ENCODE peak calls at places on chromosomes 12 and 14, in four cellular contexts. C is thoracic aorta, S is Peyer's patch, T is mucosa of descending colon. R is an unnamed sample.

GRCh38 chr14:100609941-100610391 is 22.7 kb upstream of the BEGAIN start:
- DNase-seq in C (no peak), S (peak), T (peak), R (no peak)

GRCh38 chr12:7497661-7498060 is 5.9 kb downstream of the CD163 start:
- DNase-seq in C (no peak), S (no peak), T (no peak), R (no peak)

GRCh38 chr14:38592764-38593442 is 337.0 kb upstream of the CLEC14A start:
- DNase-seq in C (no peak), S (no peak), T (no peak), R (peak)

GRCh38 chr12:47894652-47895051 is 10.1 kb downstream of the VDR start:
- DNase-seq in C (no peak), S (peak), T (peak), R (no peak)

GRCh38 chr14:20855652-20856291 is 35.4 kb upstream of the RNASE3 start:
- DNase-seq in C (no peak), S (no peak), T (peak), R (no peak)

GRCh38 chr12:108722992-108723766 is 8.1 kb downstream of the CORO1C start:
- DNase-seq in C (no peak), S (no peak), T (no peak), R (no peak)

GRCh38 chr12:66776974-66777373 is 98.1 kb upstream of the GRIP1 start:
- DNase-seq in C (no peak), S (no peak), T (no peak), R (no peak)

GRCh38 chr12:85805654-85806053 is 30.6 kb downstream of the RASSF9 start:
- DNase-seq in C (no peak), S (no peak), T (no peak), R (no peak)

GRCh38 chr14:57060276-57060956 is 208.3 kb downstream of the EXOC5 start:
- DNase-seq in C (no peak), S (no peak), T (no peak), R (no peak)

GRCh38 chr12:72236071-72236705 is 36.0 kb upstream of the TRHDE start:
- DNase-seq in C (no peak), S (no peak), T (no peak), R (no peak)

GRCh38 chr12:58364389-58365086 is 423.2 kb downstream of the ATP23 start:
- DNase-seq in C (no peak), S (no peak), T (no peak), R (no peak)

GRCh38 chr14:95370076-95370475 is 50.4 kb upstream of the CLMN start:
- DNase-seq in C (no peak), S (no peak), T (no peak), R (no peak)

GRCh38 chr12:29317556-29318363 is 63.2 kb downstream of the ERGIC2 start:
- DNase-seq in C (no peak), S (no peak), T (peak), R (peak)

GRCh38 chr14:68607081-68607851 is 185.6 kb downstream of the ZFP36L1 start:
- DNase-seq in C (no peak), S (no peak), T (peak), R (no peak)

GRCh38 chr12:50991296-50991695 is 34.9 kb downstream of the SLC11A2 start:
- DNase-seq in C (no peak), S (no peak), T (no peak), R (no peak)

GRCh38 chr14:91114079-91115065 is 499 bp downstream of the DGLUCY start:
- DNase-seq in C (no peak), S (peak), T (peak), R (peak)

GRCh38 chr14:53954551-53955233 is 1.9 kb downstream of the BMP4 start:
- DNase-seq in C (no peak), S (peak), T (peak), R (peak)

GRCh38 chr14:21264025-21264801 is 5.0 kb downstream of the HNRNPC start:
- DNase-seq in C (no peak), S (no peak), T (no peak), R (no peak)

GRCh38 chr12:11795192-11795909 is 145.9 kb downstream of the ETV6 start:
- DNase-seq in C (no peak), S (no peak), T (peak), R (no peak)

GRCh38 chr14:105060751-105061427 is 4.3 kb downstream of the GPR132 start:
- DNase-seq in C (no peak), S (peak), T (peak), R (no peak)

GRCh38 chr12:113247123-113248045 is 26.1 kb downstream of the TPCN1 start:
- DNase-seq in C (no peak), S (no peak), T (peak), R (no peak)

GRCh38 chr14:50773632-50774541 is 57.1 kb downstream of the NIN start:
- DNase-seq in C (no peak), S (no peak), T (no peak), R (no peak)

GRCh38 chr14:58772814-58773620 is 135.3 kb downstream of the DACT1 start:
- DNase-seq in C (no peak), S (no peak), T (no peak), R (no peak)

GRCh38 chr14:68682166-68683103 is 110.4 kb downstream of the ZFP36L1 start:
- DNase-seq in C (peak), S (no peak), T (no peak), R (no peak)

GRCh38 chr12:10363922-10364838 is 25.7 kb downstream of the KLRK1 start:
- DNase-seq in C (no peak), S (peak), T (peak), R (no peak)

GRCh38 chr14:46490150-46490769 is 161.3 kb downstream of the RPL10L start:
- DNase-seq in C (no peak), S (no peak), T (no peak), R (no peak)

GRCh38 chr14:61346793-61347192 is 25.4 kb downstream of the PRKCH start:
- DNase-seq in C (no peak), S (no peak), T (no peak), R (no peak)

GRCh38 chr14:22460461-22461195 is 128.4 kb downstream of the DAD1 start:
- DNase-seq in C (no peak), S (no peak), T (no peak), R (no peak)

GRCh38 chr14:29558516-29558915 is 369.1 kb downstream of the PRKD1 start:
- DNase-seq in C (no peak), S (no peak), T (no peak), R (no peak)

GRCh38 chr12:88834226-88834625 is 254.0 kb upstream of the KITLG start:
- DNase-seq in C (no peak), S (no peak), T (no peak), R (no peak)

GRCh38 chr14:22837059-22837749 is 819 bp downstream of the MMP14 start:
- DNase-seq in C (no peak), S (peak), T (peak), R (peak)

GRCh38 chr14:70884595-70885342 is 22.5 kb upstream of the PCNX1 start:
- DNase-seq in C (no peak), S (no peak), T (no peak), R (no peak)

GRCh38 chr12:77045183-77045582 is 20.2 kb downstream of the E2F7 start:
- DNase-seq in C (no peak), S (no peak), T (no peak), R (no peak)

GRCh38 chr14:35858521-35859209 is 32.5 kb downstream of the BRMS1L start:
- DNase-seq in C (no peak), S (no peak), T (no peak), R (no peak)

GRCh38 chr12:462936-463705 is 3.4 kb downstream of the B4GALNT3 start:
- DNase-seq in C (no peak), S (no peak), T (peak), R (no peak)

GRCh38 chr14:63725786-63726185 is 2.1 kb downstream of the SGPP1 start:
- DNase-seq in C (no peak), S (no peak), T (no peak), R (no peak)

GRCh38 chr12:6069452-6070093 is 54.9 kb downstream of the VWF start:
- DNase-seq in C (no peak), S (no peak), T (no peak), R (no peak)

GRCh38 chr12:1800646-1801284 is 19.6 kb upstream of the LRTM2 start:
- DNase-seq in C (no peak), S (peak), T (peak), R (no peak)
- TF ChIP-seq CTCF in C (no peak), S (peak), T (no peak), R (peak)

DNA sequence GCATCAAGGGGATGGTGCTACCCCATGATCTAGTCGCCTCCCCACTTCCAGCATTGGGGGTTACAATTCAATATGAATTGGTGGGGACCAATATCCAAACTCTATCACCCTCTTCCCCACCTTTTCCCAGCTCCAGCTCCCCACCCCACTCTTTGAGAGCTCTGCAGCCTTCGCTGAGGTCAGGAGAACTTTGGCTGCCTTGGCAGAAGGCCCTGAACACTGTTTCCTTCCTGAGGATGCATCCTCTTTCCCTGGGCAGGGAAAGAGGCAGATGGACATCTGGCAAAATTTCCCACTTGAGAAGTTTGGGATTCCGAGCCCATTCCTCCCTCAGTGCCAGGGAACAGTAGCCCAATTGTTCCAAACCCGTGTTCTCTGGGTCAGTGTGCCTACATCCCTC is 169.1 kb downstream of the TSPAN9 start:
- DNase-seq in C (no peak), S (no peak), T (no peak), R (no peak)
- H3K4me3 ChIP-seq in C (no peak), S (no peak), T (no peak), R (no peak)

GRCh38 chr14:103735815-103736545 is 20.4 kb downstream of the ZFYVE21 start:
- DNase-seq in C (no peak), S (no peak), T (no peak), R (no peak)

GRCh38 chr14:103736546-103737431 is 21.2 kb downstream of the ZFYVE21 start:
- DNase-seq in C (no peak), S (no peak), T (no peak), R (no peak)

GRCh38 chr14:103734081-103734888 is 18.7 kb downstream of the ZFYVE21 start:
- DNase-seq in C (no peak), S (peak), T (no peak), R (no peak)

GRCh38 chr14:103735022-103735421 is 19.4 kb downstream of the ZFYVE21 start:
- DNase-seq in C (no peak), S (peak), T (no peak), R (no peak)

DNA sequence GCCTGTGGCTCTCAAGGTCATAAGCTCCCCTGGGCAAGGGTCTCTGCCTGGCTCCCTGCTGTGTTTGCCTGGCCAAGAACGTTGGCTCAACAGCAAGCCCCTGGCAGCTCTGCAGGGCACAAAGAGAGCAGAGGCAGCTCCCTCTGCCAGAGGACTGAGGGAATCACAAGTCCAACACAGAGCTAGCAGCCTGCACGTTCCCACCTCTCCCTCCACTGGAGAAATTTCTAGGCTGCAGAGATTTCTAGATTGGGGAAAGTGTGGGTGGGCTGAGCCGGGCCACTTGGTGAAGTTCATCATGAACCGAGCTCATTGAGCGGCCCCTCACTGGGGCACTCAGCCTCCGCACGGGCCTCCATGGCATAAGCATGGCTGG is 19.8 kb downstream of the ZFYVE21 start:
- DNase-seq in C (no peak), S (peak), T (no peak), R (no peak)
- TF ChIP-seq CTCF in C (peak), S (no peak), T (no peak), R (peak)

GRCh38 chr14:60153996-60154395 is 11.2 kb downstream of the DHRS7 start:
- DNase-seq in C (no peak), S (no peak), T (no peak), R (no peak)

DNA sequence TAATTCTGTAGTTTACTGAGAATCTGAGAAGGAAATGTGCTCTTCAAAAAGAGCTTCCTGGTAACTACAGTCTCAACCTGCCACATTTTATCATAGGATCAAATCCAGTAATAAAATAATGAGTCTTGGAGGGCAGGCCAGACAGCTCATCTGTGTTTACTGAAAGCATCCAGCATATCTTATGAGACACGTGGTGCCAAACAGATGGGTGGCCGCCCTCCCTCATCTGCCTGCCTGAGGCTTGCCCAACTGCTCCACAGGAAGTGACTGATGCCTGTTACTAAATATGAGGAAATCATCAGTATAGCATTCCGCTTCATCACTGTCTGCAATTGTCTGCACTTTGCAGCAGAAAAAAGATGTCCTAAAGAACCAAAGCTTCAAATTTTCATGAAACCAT is 13.5 kb downstream of the DHRS7 start:
- DNase-seq in C (peak), S (peak), T (peak), R (peak)
- H3K4me3 ChIP-seq in C (no peak), S (no peak), T (no peak), R (no peak)

GRCh38 chr12:2672863-2673262 is 121.9 kb upstream of the FKBP4 start:
- DNase-seq in C (no peak), S (no peak), T (no peak), R (no peak)

GRCh38 chr12:2678416-2678815 is 116.4 kb upstream of the FKBP4 start:
- DNase-seq in C (no peak), S (no peak), T (no peak), R (no peak)

GRCh38 chr12:2677142-2677880 is 117.5 kb upstream of the FKBP4 start:
- DNase-seq in C (no peak), S (no peak), T (no peak), R (no peak)

GRCh38 chr12:2675776-2676175 is 119.0 kb upstream of the FKBP4 start:
- DNase-seq in C (no peak), S (no peak), T (no peak), R (no peak)

GRCh38 chr12:2673966-2674810 is 120.6 kb upstream of the FKBP4 start:
- DNase-seq in C (no peak), S (no peak), T (no peak), R (no peak)
- TF ChIP-seq CTCF in C (no peak), S (no peak), T (no peak), R (peak)

GRCh38 chr12:105272814-105273416 is 36.9 kb upstream of the APPL2 start:
- DNase-seq in C (no peak), S (no peak), T (no peak), R (no peak)

GRCh38 chr12:105271364-105271763 is 35.4 kb upstream of the APPL2 start:
- DNase-seq in C (no peak), S (no peak), T (no peak), R (no peak)

GRCh38 chr12:105273601-105274000 is 37.6 kb upstream of the APPL2 start:
- DNase-seq in C (no peak), S (no peak), T (no peak), R (no peak)

GRCh38 chr12:105270671-105271255 is 34.8 kb upstream of the APPL2 start:
- DNase-seq in C (no peak), S (no peak), T (no peak), R (no peak)

DNA sequence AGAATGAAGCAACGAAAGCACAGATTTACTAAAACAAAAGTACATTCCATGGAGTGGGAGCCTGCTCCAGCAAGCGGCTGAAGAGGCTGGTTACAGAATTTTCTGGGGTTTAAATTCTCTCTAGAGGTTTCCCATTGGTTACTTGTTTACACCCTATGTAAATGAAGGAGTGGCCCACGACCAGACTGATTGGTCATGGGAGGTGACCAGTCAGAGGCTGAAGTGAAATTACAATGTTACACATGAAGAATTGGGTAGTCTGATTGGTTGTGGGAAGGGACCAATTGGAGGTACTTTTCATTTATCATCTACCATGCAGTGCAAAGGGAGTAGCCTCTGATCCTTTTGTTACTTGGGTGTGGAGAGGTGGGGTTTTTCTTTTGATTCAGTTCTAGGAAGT is 36.2 kb upstream of the APPL2 start:
- DNase-seq in C (no peak), S (no peak), T (no peak), R (no peak)
- H3K4me3 ChIP-seq in C (no peak), S (no peak), T (no peak), R (no peak)

DNA sequence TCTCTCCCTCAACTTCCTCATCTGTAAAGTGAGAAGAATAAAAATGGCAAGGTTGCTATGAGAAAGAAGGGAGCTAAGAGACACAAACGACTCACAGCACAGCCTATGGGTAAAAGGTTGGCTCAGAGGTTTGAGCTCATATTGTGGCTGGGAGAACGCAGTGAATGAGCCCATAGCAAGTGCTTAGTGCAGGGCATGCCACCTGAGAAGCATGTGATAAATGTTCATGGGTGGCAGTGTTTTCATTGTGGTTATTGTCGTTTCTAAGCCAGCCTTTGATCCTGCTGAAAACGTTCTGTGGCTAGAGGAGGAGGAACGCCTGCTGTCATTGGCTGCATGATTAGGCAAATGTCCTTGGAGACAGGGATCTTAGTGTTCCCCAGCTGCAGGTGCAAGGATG is 150.4 kb downstream of the KSR2 start:
- DNase-seq in C (no peak), S (no peak), T (no peak), R (no peak)
- TF ChIP-seq CTCF in C (no peak), S (no peak), T (no peak), R (no peak)